ENCODE peak calls at places on chromosomes 5 and 9, in six cellular contexts. R, P, K, L, Q and N are unnamed samples.

GRCh38 chr9:25513509-25514033 is 164.7 kb downstream of the TUSC1 start:
- DNase-seq in K (no peak), R (no peak), P (no peak), Q (no peak), L (no peak), N (no peak)

GRCh38 chr5:123460296-123460729 is 37.1 kb upstream of the CEP120 start:
- DNase-seq in Q (peak), L (no peak), R (no peak), P (no peak), K (no peak), N (no peak)

GRCh38 chr5:28779161-28779754 is 1740.9 kb upstream of the CDH9 start:
- DNase-seq in K (no peak), Q (peak), R (no peak), P (no peak), L (no peak), N (no peak)

GRCh38 chr5:96743065-96743768 is 64.5 kb downstream of the ERAP1 start:
- DNase-seq in P (no peak), R (no peak), K (no peak), L (no peak), Q (no peak), N (no peak)

GRCh38 chr9:126614088-126614454 is 343 bp downstream of the LMX1B start:
- DNase-seq in K (no peak), Q (no peak), P (peak), L (no peak), R (no peak), N (no peak)

GRCh38 chr5:135829179-135829578 is 5.3 kb upstream of the SLC25A48 start:
- DNase-seq in L (no peak), K (no peak), R (no peak), Q (no peak), P (no peak), N (no peak)

GRCh38 chr9:116276651-116277121 is 123.1 kb downstream of the PAPPA start:
- DNase-seq in P (no peak), L (no peak), R (no peak), K (no peak), Q (no peak), N (no peak)

GRCh38 chr9:111886983-111887718 is 9.5 kb upstream of the UGCG start:
- DNase-seq in R (no peak), Q (no peak), L (no peak), P (no peak), K (no peak), N (no peak)

GRCh38 chr9:89814340-89815040 is 209.7 kb downstream of the GADD45G start:
- DNase-seq in Q (no peak), R (no peak), P (peak), L (no peak), K (no peak), N (no peak)

GRCh38 chr5:146682899-146683298 is 166.9 kb upstream of the GPR151 start:
- DNase-seq in P (no peak), R (no peak), Q (no peak), K (no peak), L (no peak), N (no peak)

GRCh38 chr9:73761905-73762304 is 610.2 kb downstream of the ANXA1 start:
- DNase-seq in K (no peak), R (no peak), P (no peak), L (no peak), Q (no peak), N (no peak)

GRCh38 chr5:73796164-73797141 is 170.5 kb downstream of the ARHGEF28 start:
- DNase-seq in Q (peak), P (no peak), R (peak), K (no peak), L (no peak), N (peak)

GRCh38 chr9:27003406-27004147 is 1.9 kb downstream of the LRRC19 start:
- DNase-seq in R (no peak), K (no peak), L (no peak), P (no peak), Q (no peak), N (no peak)

GRCh38 chr9:93821307-93821703 is 133.8 kb downstream of the BARX1 start:
- DNase-seq in Q (no peak), R (no peak), L (no peak), K (no peak), P (peak), N (no peak)

GRCh38 chr9:14372437-14373318 is 58.7 kb upstream of the NFIB start:
- DNase-seq in P (peak), R (peak), L (no peak), K (no peak), Q (peak), N (no peak)

GRCh38 chr9:36007309-36007708 is 29.4 kb upstream of the RECK start:
- DNase-seq in K (no peak), P (no peak), L (no peak), Q (no peak), R (no peak), N (no peak)

GRCh38 chr9:75672478-75672877 is 218.0 kb upstream of the PCSK5 start:
- DNase-seq in K (no peak), R (no peak), P (no peak), L (no peak), Q (no peak), N (no peak)

GRCh38 chr5:83341815-83342334 is 129.7 kb upstream of the VCAN start:
- DNase-seq in P (no peak), K (no peak), Q (no peak), R (no peak), L (no peak), N (no peak)

GRCh38 chr9:122392714-122393113 is 21.9 kb downstream of the PTGS1 start:
- DNase-seq in R (no peak), Q (no peak), P (no peak), K (no peak), L (no peak), N (no peak)

GRCh38 chr5:66329078-66329477 is 185.0 kb downstream of the SREK1 start:
- DNase-seq in L (no peak), R (no peak), Q (no peak), P (no peak), K (no peak), N (no peak)

GRCh38 chr9:76162751-76163500 is 231.3 kb downstream of the RFK start:
- DNase-seq in K (no peak), L (no peak), R (no peak), Q (no peak), P (no peak), N (no peak)

GRCh38 chr9:129474740-129475404 is 146.0 kb downstream of the C9orf50 start:
- DNase-seq in Q (no peak), L (no peak), K (no peak), P (no peak), R (no peak), N (no peak)

GRCh38 chr5:180689071-180689694 is 39.8 kb upstream of the FLT4 start:
- DNase-seq in R (no peak), Q (no peak), L (no peak), K (no peak), P (no peak), N (no peak)

GRCh38 chr5:37206733-37207132 is 42.4 kb downstream of the CPLANE1 start:
- DNase-seq in P (no peak), R (no peak), L (no peak), Q (no peak), K (no peak), N (peak)

GRCh38 chr9:110257097-110257955 is 1.0 kb upstream of the TXN start:
- DNase-seq in P (no peak), L (peak), Q (peak), R (no peak), K (no peak), N (peak)

GRCh38 chr5:19771174-19771835 is 216.7 kb downstream of the CDH18 start:
- DNase-seq in P (no peak), K (no peak), L (no peak), Q (no peak), R (no peak), N (no peak)

GRCh38 chr9:134304306-134304705 is 21.9 kb upstream of the RXRA start:
- DNase-seq in R (no peak), L (no peak), Q (no peak), K (no peak), P (no peak), N (no peak)